ENCODE peak calls at places on chromosomes 1 and 21, in six cellular contexts. C, O, B, W, Z and H are unnamed samples.

GRCh38 chr1:33820804-33821203 is 43.1 kb upstream of the HMGB4 start:
- DNase-seq in C (no peak), O (no peak), B (no peak), W (no peak), Z (no peak), H (no peak)

GRCh38 chr1:198970919-198971318 is 332.1 kb downstream of the PTPRC start:
- DNase-seq in C (no peak), O (no peak), B (no peak), W (no peak), Z (no peak), H (no peak)

GRCh38 chr1:109825774-109826173 is 62.1 kb upstream of the EPS8L3 start:
- DNase-seq in C (no peak), O (no peak), B (no peak), W (no peak), Z (no peak), H (no peak)

GRCh38 chr1:215052656-215053055 is 29.9 kb upstream of the KCNK2 start:
- DNase-seq in C (no peak), O (no peak), B (no peak), W (no peak), Z (no peak), H (no peak)

GRCh38 chr1:247357781-247358211 is 26.1 kb upstream of the ZNF496 start:
- DNase-seq in C (no peak), O (no peak), B (peak), W (no peak), Z (peak), H (no peak)

GRCh38 chr1:112840631-112841624 is 115.1 kb downstream of the SLC16A1 start:
- DNase-seq in C (no peak), O (no peak), B (no peak), W (no peak), Z (no peak), H (no peak)

GRCh38 chr21:38815060-38815405 is 9.3 kb downstream of the ETS2 start:
- DNase-seq in C (no peak), O (no peak), B (no peak), W (no peak), Z (no peak), H (no peak)

GRCh38 chr1:31568895-31569655 is 7.2 kb upstream of the TINAGL1 start:
- DNase-seq in C (no peak), O (no peak), B (no peak), W (no peak), Z (no peak), H (peak)

GRCh38 chr1:186208405-186209129 is 166.5 kb downstream of the TPR start:
- DNase-seq in C (no peak), O (no peak), B (no peak), W (no peak), Z (no peak), H (no peak)

GRCh38 chr1:45246760-45247159 is 40.4 kb upstream of the ZSWIM5 start:
- DNase-seq in C (no peak), O (no peak), B (no peak), W (peak), Z (no peak), H (no peak)

GRCh38 chr1:211514030-211514754 is 22.2 kb upstream of the RD3 start:
- DNase-seq in C (peak), O (peak), B (peak), W (peak), Z (peak), H (peak)

GRCh38 chr1:178539291-178539690 is 26.4 kb downstream of the TEX35 start:
- DNase-seq in C (no peak), O (no peak), B (no peak), W (no peak), Z (no peak), H (peak)

GRCh38 chr1:115877511-115877910 is 36.6 kb upstream of the NHLH2 start:
- DNase-seq in C (no peak), O (no peak), B (no peak), W (peak), Z (no peak), H (no peak)

GRCh38 chr1:152107984-152108898 is 7.0 kb downstream of the TCHH start:
- DNase-seq in C (no peak), O (no peak), B (no peak), W (no peak), Z (no peak), H (no peak)

GRCh38 chr1:214513394-214513793 is 38.0 kb downstream of the PTPN14 start:
- DNase-seq in C (no peak), O (no peak), B (no peak), W (no peak), Z (no peak), H (no peak)

GRCh38 chr1:228228601-228229074 is 20.8 kb downstream of the OBSCN start:
- DNase-seq in C (no peak), O (no peak), B (no peak), W (no peak), Z (no peak), H (no peak)

GRCh38 chr21:36079010-36079649 is 9.3 kb downstream of the CBR1 start:
- DNase-seq in C (no peak), O (no peak), B (no peak), W (no peak), Z (no peak), H (peak)

GRCh38 chr1:2928733-2929325 is 92.4 kb upstream of the ACTRT2 start:
- DNase-seq in C (no peak), O (no peak), B (no peak), W (no peak), Z (no peak), H (no peak)

GRCh38 chr1:50852889-50853288 is 107.2 kb downstream of the FAF1 start:
- DNase-seq in C (no peak), O (no peak), B (no peak), W (no peak), Z (no peak), H (no peak)

GRCh38 chr21:45618846-45619485 is 24.6 kb upstream of the PCBP3 start:
- DNase-seq in C (no peak), O (no peak), B (no peak), W (no peak), Z (no peak), H (no peak)

GRCh38 chr1:232164078-232164963 is 465.6 kb downstream of the SIPA1L2 start:
- DNase-seq in C (no peak), O (no peak), B (no peak), W (no peak), Z (no peak), H (no peak)

GRCh38 chr1:54850082-54850730 is 36.8 kb downstream of the DHCR24 start:
- DNase-seq in C (no peak), O (no peak), B (no peak), W (no peak), Z (no peak), H (no peak)

GRCh38 chr1:64309468-64309867 is 106.0 kb downstream of the UBE2U start:
- DNase-seq in C (no peak), O (no peak), B (no peak), W (no peak), Z (no peak), H (no peak)

GRCh38 chr1:182119631-182120030 is 58.1 kb upstream of the ZNF648 start:
- DNase-seq in C (no peak), O (no peak), B (no peak), W (no peak), Z (no peak), H (no peak)

GRCh38 chr1:165629848-165630628 is 996 bp upstream of the MGST3 start:
- DNase-seq in C (no peak), O (no peak), B (no peak), W (peak), Z (no peak), H (peak)

GRCh38 chr1:240190881-240191385 is 99.2 kb downstream of the FMN2 start:
- DNase-seq in C (no peak), O (no peak), B (peak), W (no peak), Z (peak), H (no peak)

GRCh38 chr1:101379939-101380338 is 143.1 kb downstream of the S1PR1 start:
- DNase-seq in C (no peak), O (no peak), B (no peak), W (no peak), Z (no peak), H (no peak)

GRCh38 chr1:183032122-183032921 is 9.1 kb downstream of the LAMC1 start:
- DNase-seq in C (no peak), O (no peak), B (peak), W (no peak), Z (no peak), H (no peak)

GRCh38 chr1:159867322-159868064 is 5.0 kb upstream of the VSIG8 start:
- DNase-seq in C (no peak), O (no peak), B (peak), W (peak), Z (peak), H (no peak)

GRCh38 chr1:207001492-207002245 is 30.9 kb downstream of the C1orf116 start:
- DNase-seq in C (no peak), O (no peak), B (no peak), W (no peak), Z (no peak), H (no peak)

GRCh38 chr1:230171337-230172015 is 104.4 kb downstream of the GALNT2 start:
- DNase-seq in C (no peak), O (no peak), B (no peak), W (no peak), Z (peak), H (no peak)

GRCh38 chr1:21659099-21659923 is 9.8 kb downstream of the RAP1GAP start:
- DNase-seq in C (peak), O (peak), B (peak), W (peak), Z (no peak), H (peak)

GRCh38 chr21:46208761-46209721 is 19.5 kb downstream of the LSS start:
- DNase-seq in C (peak), O (no peak), B (no peak), W (no peak), Z (no peak), H (no peak)

GRCh38 chr1:39431927-39432326 is 59.5 kb upstream of the BMP8A start:
- DNase-seq in C (no peak), O (no peak), B (no peak), W (no peak), Z (no peak), H (no peak)

GRCh38 chr21:38875694-38876492 is 70.2 kb downstream of the ETS2 start:
- DNase-seq in C (no peak), O (no peak), B (no peak), W (no peak), Z (no peak), H (no peak)

GRCh38 chr1:11132571-11133293 is 33.1 kb upstream of the EXOSC10 start:
- DNase-seq in C (no peak), O (no peak), B (no peak), W (no peak), Z (no peak), H (no peak)

DNA sequence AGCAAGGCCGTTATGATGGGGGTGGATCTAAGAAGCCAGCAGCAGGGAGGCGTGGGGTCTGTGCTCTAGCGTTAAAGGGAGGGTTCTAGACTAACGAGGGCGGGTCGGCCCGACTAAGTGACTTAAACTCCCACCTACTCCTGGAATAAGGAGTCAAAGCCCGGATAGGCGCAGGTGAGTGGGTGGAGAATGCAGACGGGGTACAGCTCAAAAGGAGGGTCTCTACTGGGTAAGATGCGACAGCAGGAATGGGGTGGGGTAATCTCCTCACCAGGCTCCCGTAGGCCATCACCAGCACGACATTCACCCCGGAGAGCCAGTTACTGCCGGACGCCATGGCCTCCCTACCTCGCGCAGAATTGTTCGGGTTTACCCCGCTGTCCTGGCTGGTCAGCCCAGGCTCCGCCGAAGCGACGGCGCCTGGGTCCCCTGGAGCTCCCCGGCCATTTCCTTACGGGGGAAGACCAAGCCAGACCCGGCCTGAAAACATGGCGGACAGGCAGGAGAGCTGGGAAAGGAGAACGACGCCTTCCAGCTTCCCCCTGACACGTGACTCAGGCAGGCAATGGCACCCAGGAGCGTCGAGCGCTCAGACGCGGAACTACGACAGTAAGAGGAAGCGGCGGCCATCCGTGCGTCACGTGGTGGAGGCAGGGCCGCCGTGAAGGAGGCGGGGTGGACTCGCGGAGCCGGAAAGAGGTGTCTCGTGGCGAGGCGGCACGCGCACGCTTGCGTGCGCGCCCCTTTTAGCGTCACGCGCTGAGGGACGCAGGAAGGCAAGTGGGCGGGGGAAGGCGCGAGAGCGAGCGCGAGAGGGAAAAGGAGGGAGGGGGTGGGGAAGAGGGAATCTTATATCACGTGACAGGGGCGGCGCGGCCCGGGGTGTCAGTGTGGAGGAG is at the start of gene UBAP2L:
- DNase-seq in C (peak), O (peak), B (peak), W (peak), Z (peak), H (peak)
- TF ChIP-seq POLR2A in C (peak), O (peak), B (peak), W (peak), Z (peak), H (peak)

GRCh38 chr1:239040523-239040922 is 345.8 kb upstream of the CHRM3 start:
- DNase-seq in C (no peak), O (no peak), B (no peak), W (no peak), Z (no peak), H (no peak)

DNA sequence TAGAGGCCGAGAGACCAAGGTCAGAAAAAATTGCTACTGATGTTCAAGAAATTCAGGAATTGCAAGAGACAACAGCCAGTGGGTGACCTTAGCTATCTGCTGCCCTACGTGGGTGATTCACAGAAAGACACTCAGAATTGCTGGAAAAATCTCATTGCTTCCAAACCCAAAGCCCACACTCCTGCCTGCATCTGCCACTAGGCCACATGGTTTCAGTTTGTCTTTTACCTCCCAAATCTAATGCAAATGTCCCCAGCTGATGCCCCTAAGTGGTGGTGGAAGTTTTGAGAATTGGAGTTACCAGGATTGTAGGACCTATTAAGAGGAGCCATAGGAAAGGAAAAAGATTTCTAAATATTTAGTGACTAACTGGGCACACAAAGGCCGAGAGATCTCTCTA is 341.5 kb upstream of the CHRM3 start:
- DNase-seq in C (no peak), O (no peak), B (no peak), W (no peak), Z (no peak), H (no peak)
- TF ChIP-seq POLR2A in C (no peak), O (no peak), B (no peak), W (no peak), Z (no peak), H (no peak)

DNA sequence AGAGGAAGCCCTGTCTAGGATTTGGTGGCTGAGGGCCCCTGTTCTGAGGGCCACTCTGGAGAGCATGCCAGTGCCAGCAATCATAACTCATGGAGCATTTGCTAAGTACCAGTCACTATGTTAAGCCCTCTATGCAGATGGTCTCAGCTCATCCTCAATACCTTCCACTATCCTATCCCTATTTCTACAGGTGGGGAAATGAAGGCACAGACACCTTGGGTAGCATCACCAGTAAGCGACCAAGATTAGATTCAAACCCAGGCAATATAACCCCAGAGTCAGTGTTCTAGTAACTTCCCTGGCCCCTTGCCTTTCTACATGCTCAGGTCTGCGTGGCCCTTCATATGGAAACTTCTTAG is 7.9 kb upstream of the NBPF1 start:
- DNase-seq in C (no peak), O (no peak), B (no peak), W (no peak), Z (no peak), H (no peak)
- TF ChIP-seq POLR2A in C (no peak), O (no peak), B (no peak), W (no peak), Z (no peak), H (no peak)

GRCh38 chr21:31659286-31660133 is at the start of gene SOD1:
- DNase-seq in C (peak), O (peak), B (peak), W (peak), Z (peak), H (peak)
- TF ChIP-seq POLR2A in C (peak), O (peak), B (peak), W (peak), Z (peak), H (peak)

GRCh38 chr1:70641868-70642267 is 230.8 kb downstream of the CTH start:
- DNase-seq in C (no peak), O (no peak), B (no peak), W (no peak), Z (no peak), H (no peak)
- TF ChIP-seq POLR2A in C (no peak), O (no peak), B (no peak), W (no peak), Z (no peak), H (no peak)

GRCh38 chr1:205775015-205775716 is at the start of gene RAB29:
- DNase-seq in C (peak), O (peak), B (peak), W (peak), Z (peak), H (peak)
- TF ChIP-seq POLR2A in C (no peak), O (no peak), B (peak), W (no peak), Z (peak), H (peak)

GRCh38 chr1:35511305-35511704 is 45.9 kb downstream of the KIAA0319L start:
- DNase-seq in C (no peak), O (no peak), B (no peak), W (no peak), Z (no peak), H (no peak)
- TF ChIP-seq POLR2A in C (no peak), O (no peak), B (no peak), W (no peak), Z (no peak), H (no peak)

GRCh38 chr1:19091539-19091938 is 118.5 kb downstream of the UBR4 start:
- DNase-seq in C (no peak), O (no peak), B (no peak), W (no peak), Z (no peak), H (no peak)

GRCh38 chr1:19096990-19097389 is 113.1 kb downstream of the UBR4 start:
- DNase-seq in C (no peak), O (no peak), B (no peak), W (no peak), Z (no peak), H (no peak)

GRCh38 chr1:19100008-19100407 is 110.1 kb downstream of the UBR4 start:
- DNase-seq in C (no peak), O (no peak), B (no peak), W (no peak), Z (no peak), H (no peak)

GRCh38 chr1:19101244-19101643 is 108.8 kb downstream of the UBR4 start:
- DNase-seq in C (no peak), O (no peak), B (no peak), W (no peak), Z (no peak), H (no peak)

DNA sequence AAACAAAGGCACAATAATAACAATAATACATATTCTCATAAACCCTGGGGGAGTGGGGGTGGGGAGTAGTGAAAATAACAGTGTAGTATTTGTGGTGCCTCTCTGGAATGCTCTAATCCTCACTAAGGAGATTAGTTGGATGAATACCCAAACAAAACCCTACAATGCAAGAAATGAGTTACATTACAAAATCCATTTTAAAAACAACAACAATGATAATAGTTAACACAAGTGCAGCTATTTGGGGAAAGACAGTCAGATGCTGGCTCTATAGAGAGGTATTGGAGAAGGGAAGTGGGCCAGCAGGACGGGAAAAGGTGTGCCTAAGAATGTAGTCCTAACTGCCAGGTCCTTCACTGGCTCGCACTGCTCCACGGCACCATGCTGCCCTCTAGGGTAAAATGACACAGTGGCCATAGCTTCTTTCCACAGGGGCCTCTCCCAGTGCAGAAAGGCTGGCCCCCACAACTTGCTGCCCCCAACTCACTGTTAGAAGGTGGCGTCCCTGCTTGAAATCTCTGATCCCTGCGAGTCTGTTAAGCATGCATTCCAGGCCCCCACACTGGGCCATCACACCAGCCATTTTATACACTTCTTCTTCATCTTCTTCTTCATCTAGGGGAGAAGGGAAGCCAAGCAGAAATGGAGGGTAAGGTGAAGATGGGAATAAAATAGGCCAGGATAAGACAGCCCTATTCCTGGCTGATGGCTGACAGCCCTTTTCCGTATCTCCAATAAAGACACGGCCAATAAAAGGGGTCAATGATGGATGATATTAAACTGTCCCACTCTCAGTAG is 113.8 kb downstream of the UBR4 start:
- DNase-seq in C (no peak), O (no peak), B (no peak), W (peak), Z (no peak), H (no peak)
- TF ChIP-seq POLR2A in C (no peak), O (no peak), B (no peak), W (no peak), Z (no peak), H (no peak)